ENCODE peak calls at places on chromosomes 5 and 9, in seven cellular contexts. H, I, Q, N, U, O and R are unnamed samples.

GRCh38 chr9:5630038-5630507 is 1.2 kb downstream of the RIC1 start:
- DNase-seq in H (peak), I (no peak), Q (no peak), N (no peak), U (peak), O (peak), R (no peak)

GRCh38 chr5:179113143-179113530 is 53.0 kb downstream of the ZNF354C start:
- DNase-seq in H (no peak), I (no peak), Q (no peak), N (no peak), U (no peak), O (no peak), R (no peak)

GRCh38 chr5:117454716-117455212 is 880.1 kb upstream of the SEMA6A start:
- DNase-seq in H (peak), I (peak), Q (peak), N (peak), U (peak), O (peak), R (peak)

GRCh38 chr5:64505769-64506566 is at the start of gene RGS7BP:
- DNase-seq in H (peak), I (peak), Q (no peak), N (no peak), U (peak), O (peak), R (peak)

GRCh38 chr9:89579741-89580395 is 24.9 kb upstream of the GADD45G start:
- DNase-seq in H (no peak), I (no peak), Q (no peak), N (peak), U (peak), O (no peak), R (no peak)

GRCh38 chr9:4921449-4921848 is 63.6 kb upstream of the JAK2 start:
- DNase-seq in H (no peak), I (no peak), Q (no peak), N (no peak), U (no peak), O (no peak), R (peak)

GRCh38 chr9:86098793-86099694 is at the start of gene GOLM1:
- DNase-seq in H (peak), I (peak), Q (peak), N (peak), U (peak), O (peak), R (peak)

GRCh38 chr5:172380992-172381643 is 73.2 kb downstream of the SH3PXD2B start:
- DNase-seq in H (peak), I (no peak), Q (no peak), N (no peak), U (no peak), O (peak), R (no peak)

GRCh38 chr9:31030741-31031202 is 1353.7 kb upstream of the ACO1 start:
- DNase-seq in H (peak), I (no peak), Q (no peak), N (no peak), U (no peak), O (peak), R (no peak)

GRCh38 chr9:15873573-15874177 is 320.8 kb downstream of the CCDC171 start:
- DNase-seq in H (peak), I (peak), Q (no peak), N (no peak), U (peak), O (peak), R (no peak)

GRCh38 chr5:180873628-180874520 is 12.8 kb upstream of the ZFP62 start:
- DNase-seq in H (peak), I (no peak), Q (peak), N (no peak), U (no peak), O (no peak), R (no peak)

GRCh38 chr9:26684029-26684428 is 208.6 kb downstream of the CAAP1 start:
- DNase-seq in H (no peak), I (no peak), Q (no peak), N (no peak), U (no peak), O (no peak), R (peak)

GRCh38 chr5:19928556-19929421 is 59.2 kb downstream of the CDH18 start:
- DNase-seq in H (peak), I (no peak), Q (no peak), N (no peak), U (no peak), O (peak), R (peak)